ENCODE peak calls at places on chromosomes 12 and 14, in ten cellular contexts. C is dorsolateral prefrontal cortex; O is memory B cell; P is fibroblast of the conjunctiva; R is T follicular helper cell; X is D341Med; N is kidney epithelial cell; A is AG04450; B is AG20443; D is stimulated activated CD8-positive, alpha-beta memory T cell treated with anti-CD3 and anti-CD28 coated beads, Interleukin-4, amount 100 ng/mL, for 4 hours. E is an unnamed sample.

GRCh38 chr12:30822385-30823139 is 67.8 kb upstream of the CAPRIN2 start:
- DNase-seq in C (peak), D (no peak), P (no peak), N (no peak), O (peak), X (peak), B (peak), R (no peak), A (no peak), E (peak)

GRCh38 chr12:123288751-123289346 is 17.2 kb upstream of the CDK2AP1 start:
- DNase-seq in D (no peak), P (no peak), X (no peak), A (no peak), N (no peak), B (no peak), C (peak), R (no peak), O (no peak), E (no peak)

GRCh38 chr12:67916266-67916970 is 72.8 kb upstream of the IFNG-AS1 start:
- DNase-seq in X (no peak), D (no peak), N (no peak), P (no peak), R (no peak), C (no peak), O (no peak), B (no peak), A (no peak), E (no peak)

GRCh38 chr14:102479777-102480176 is 29.8 kb downstream of the ANKRD9 start:
- DNase-seq in C (no peak), D (no peak), B (no peak), O (no peak), A (no peak), N (no peak), X (no peak), R (no peak), P (no peak), E (peak)

GRCh38 chr12:73863541-73863940 is 674.1 kb upstream of the ATXN7L3B start:
- DNase-seq in B (no peak), O (no peak), R (no peak), A (no peak), D (no peak), N (peak), X (no peak), C (no peak), P (no peak), E (no peak)

GRCh38 chr12:56487448-56488040 is 417 bp downstream of the GLS2 start:
- DNase-seq in P (no peak), R (no peak), D (no peak), B (peak), C (peak), X (peak), O (no peak), A (no peak), N (no peak), E (peak)

GRCh38 chr14:73502017-73502619 is 11.4 kb downstream of the RIOX1 start:
- DNase-seq in B (no peak), O (no peak), A (no peak), D (no peak), X (no peak), C (no peak), P (no peak), R (no peak), N (no peak), E (no peak)

GRCh38 chr12:53757095-53757770 is 5.5 kb upstream of the CISTR start:
- DNase-seq in C (peak), X (peak), P (peak), D (peak), A (no peak), B (peak), N (no peak), R (peak), O (peak), E (peak)

GRCh38 chr12:76670776-76671175 is 93.1 kb upstream of the ZDHHC17 start:
- DNase-seq in B (peak), D (no peak), C (no peak), O (no peak), R (no peak), N (peak), P (no peak), X (no peak), A (peak), E (no peak)

GRCh38 chr14:37776791-37777499 is 181.5 kb downstream of the TTC6 start:
- DNase-seq in C (no peak), R (no peak), A (no peak), X (no peak), O (no peak), N (no peak), B (no peak), P (no peak), D (no peak), E (no peak)

GRCh38 chr14:102187044-102187443 is 47.3 kb downstream of the WDR20 start:
- DNase-seq in B (peak), P (peak), C (no peak), D (no peak), A (peak), N (peak), X (no peak), O (no peak), R (no peak), E (peak)

GRCh38 chr14:71339650-71340415 is 432.6 kb downstream of the PCNX1 start:
- DNase-seq in R (no peak), D (no peak), O (no peak), P (no peak), N (no peak), B (no peak), A (no peak), X (no peak), C (no peak), E (peak)

GRCh38 chr12:52022841-52023181 is 16.1 kb downstream of the TAMALIN start:
- DNase-seq in C (no peak), A (no peak), B (no peak), O (no peak), R (no peak), X (no peak), D (no peak), N (no peak), P (no peak), E (no peak)

GRCh38 chr14:64841772-64842490 is 37.8 kb downstream of the SPTB start:
- DNase-seq in A (no peak), R (no peak), B (peak), C (no peak), P (no peak), X (no peak), D (no peak), O (no peak), N (no peak), E (no peak)

GRCh38 chr14:63210812-63211211 is 6.6 kb downstream of the RHOJ start:
- DNase-seq in P (no peak), C (no peak), B (no peak), O (no peak), A (no peak), X (no peak), D (no peak), N (no peak), R (no peak), E (no peak)

GRCh38 chr14:49033131-49033530 is 553.0 kb downstream of the RPS29 start:
- DNase-seq in P (no peak), R (no peak), A (no peak), O (no peak), X (no peak), D (no peak), B (no peak), C (no peak), N (no peak), E (no peak)

GRCh38 chr12:61137677-61138380 is 1122.4 kb upstream of the USP15 start:
- DNase-seq in D (no peak), O (no peak), C (no peak), P (no peak), X (no peak), B (no peak), R (no peak), A (no peak), N (no peak), E (no peak)

GRCh38 chr14:88599761-88600439 is 37.1 kb downstream of the ZC3H14 start:
- DNase-seq in O (no peak), P (no peak), B (no peak), N (no peak), R (no peak), C (no peak), D (no peak), X (no peak), A (no peak), E (no peak)

GRCh38 chr12:12064596-12064995 is 6.1 kb upstream of the BCL2L14 start:
- DNase-seq in N (no peak), A (no peak), D (no peak), P (no peak), C (no peak), O (no peak), R (no peak), B (no peak), X (no peak), E (no peak)

GRCh38 chr12:127191124-127191523 is 1075.8 kb upstream of the TMEM132C start:
- DNase-seq in A (peak), O (no peak), R (no peak), B (peak), C (no peak), N (peak), D (no peak), P (peak), X (no peak), E (no peak)

GRCh38 chr12:21428241-21428640 is 9.2 kb upstream of the PYROXD1 start:
- DNase-seq in R (no peak), B (peak), A (no peak), O (no peak), C (no peak), P (no peak), X (no peak), N (no peak), D (no peak), E (no peak)

GRCh38 chr12:6368906-6369525 is 6.3 kb downstream of the SCNN1A start:
- DNase-seq in X (no peak), P (no peak), C (no peak), N (no peak), R (no peak), D (no peak), B (no peak), A (no peak), O (no peak), E (no peak)

GRCh38 chr12:123990512-123990911 is 17.5 kb downstream of the ZNF664 start:
- DNase-seq in N (no peak), C (no peak), X (no peak), D (no peak), R (no peak), O (no peak), B (peak), A (no peak), P (no peak), E (peak)

GRCh38 chr12:119157528-119157927 is 21.2 kb upstream of the HSPB8 start:
- DNase-seq in P (no peak), D (no peak), X (peak), R (no peak), O (no peak), A (no peak), C (no peak), N (no peak), B (no peak), E (no peak)

GRCh38 chr12:28497889-28498411 is 307.7 kb downstream of the CCDC91 start:
- DNase-seq in X (no peak), D (no peak), O (no peak), N (no peak), B (peak), C (no peak), P (no peak), A (no peak), R (no peak), E (peak)

GRCh38 chr12:124609041-124609984 is 41.9 kb upstream of the NCOR2 start:
- DNase-seq in D (peak), X (no peak), R (peak), N (peak), P (no peak), C (no peak), O (peak), A (no peak), B (no peak), E (peak)

GRCh38 chr14:72892879-72893635 is 844 bp downstream of the DPF3 start:
- DNase-seq in O (no peak), N (no peak), A (no peak), C (peak), P (no peak), B (peak), D (no peak), X (peak), R (no peak), E (peak)

GRCh38 chr14:101499513-101499912 is 61.8 kb upstream of the DIO3 start:
- DNase-seq in N (no peak), C (peak), P (no peak), O (no peak), R (no peak), D (no peak), X (no peak), A (no peak), B (no peak), E (no peak)

GRCh38 chr12:131233737-131234474 is 280.2 kb downstream of the ADGRD1 start:
- DNase-seq in X (no peak), D (no peak), A (no peak), C (no peak), R (no peak), N (no peak), O (no peak), P (no peak), B (no peak), E (no peak)

GRCh38 chr14:25358330-25358729 is 308.4 kb upstream of the STXBP6 start:
- DNase-seq in D (no peak), B (no peak), N (no peak), P (no peak), X (no peak), O (no peak), C (no peak), R (no peak), A (no peak), E (no peak)

GRCh38 chr14:104574978-104575377 is 4.6 kb upstream of the C14orf180 start:
- DNase-seq in P (no peak), A (no peak), X (no peak), B (no peak), R (no peak), C (no peak), D (no peak), O (no peak), N (no peak), E (no peak)

GRCh38 chr12:51548241-51548640 is 42.8 kb upstream of the SCN8A start:
- DNase-seq in B (no peak), N (no peak), X (no peak), D (no peak), A (no peak), O (no peak), R (no peak), P (no peak), C (no peak), E (no peak)

GRCh38 chr14:50312734-50313054 is 570 bp downstream of the DMAC2L start:
- DNase-seq in C (no peak), R (peak), X (no peak), A (no peak), N (no peak), P (no peak), D (no peak), O (no peak), B (no peak), E (no peak)

GRCh38 chr12:128853321-128854197 is at the start of gene GLT1D1:
- DNase-seq in R (no peak), C (peak), P (no peak), D (no peak), N (no peak), B (no peak), O (peak), A (no peak), X (peak), E (no peak)

GRCh38 chr14:75277000-75277795 is 1.4 kb upstream of the FOS start:
- DNase-seq in N (peak), C (peak), A (no peak), R (peak), X (peak), B (peak), P (no peak), O (peak), D (no peak), E (peak)

GRCh38 chr12:50690923-50691322 is 73.0 kb upstream of the ATF1 start:
- DNase-seq in C (peak), O (no peak), N (no peak), X (no peak), D (no peak), A (no peak), B (peak), P (no peak), R (no peak), E (no peak)

E was measured in small intestine.